ENCODE peak calls at places on chromosome 9, in nine cellular contexts. One of them, this sample, is unnamed.

GRCh38 chr9:117672397-117672796 is 31.8 kb upstream of the TLR4 start:
- DNase-seq in fibroblast of mammary gland: peak
- DNase-seq in activated CD8-positive, alpha-beta T cell treated with anti-CD3 and anti-CD28 coated beads for 36 hours: no peak
- DNase-seq in fibroblast of the aortic adventitia: peak
- DNase-seq in GM10248: no peak
- DNase-seq in IMR-90: no peak
- DNase-seq in lower leg skin: no peak
- DNase-seq in psoas muscle: no peak
- DNase-seq in neural crest cell: no peak
- DNase-seq in this sample: peak

GRCh38 chr9:129455151-129455995 is 165.5 kb downstream of the C9orf50 start:
- DNase-seq in fibroblast of mammary gland: no peak
- DNase-seq in activated CD8-positive, alpha-beta T cell treated with anti-CD3 and anti-CD28 coated beads for 36 hours: no peak
- DNase-seq in fibroblast of the aortic adventitia: no peak
- DNase-seq in GM10248: no peak
- DNase-seq in IMR-90: no peak
- DNase-seq in lower leg skin: no peak
- DNase-seq in psoas muscle: no peak
- DNase-seq in neural crest cell: no peak
- DNase-seq in this sample: no peak

GRCh38 chr9:137959641-137960411 is 82.2 kb downstream of the CACNA1B start:
- DNase-seq in fibroblast of mammary gland: no peak
- DNase-seq in activated CD8-positive, alpha-beta T cell treated with anti-CD3 and anti-CD28 coated beads for 36 hours: no peak
- DNase-seq in fibroblast of the aortic adventitia: no peak
- DNase-seq in GM10248: no peak
- DNase-seq in IMR-90: no peak
- DNase-seq in lower leg skin: no peak
- DNase-seq in psoas muscle: no peak
- DNase-seq in neural crest cell: no peak
- DNase-seq in this sample: no peak

GRCh38 chr9:19232117-19232829 is 1.8 kb downstream of the DENND4C start:
- DNase-seq in fibroblast of mammary gland: no peak
- DNase-seq in activated CD8-positive, alpha-beta T cell treated with anti-CD3 and anti-CD28 coated beads for 36 hours: no peak
- DNase-seq in fibroblast of the aortic adventitia: peak
- DNase-seq in GM10248: no peak
- DNase-seq in IMR-90: peak
- DNase-seq in lower leg skin: no peak
- DNase-seq in psoas muscle: no peak
- DNase-seq in neural crest cell: no peak
- DNase-seq in this sample: no peak

GRCh38 chr9:137437691-137438590 is 3.2 kb downstream of the ENTPD8 start:
- DNase-seq in fibroblast of mammary gland: no peak
- DNase-seq in activated CD8-positive, alpha-beta T cell treated with anti-CD3 and anti-CD28 coated beads for 36 hours: no peak
- DNase-seq in fibroblast of the aortic adventitia: no peak
- DNase-seq in GM10248: no peak
- DNase-seq in IMR-90: no peak
- DNase-seq in lower leg skin: peak
- DNase-seq in psoas muscle: peak
- DNase-seq in neural crest cell: no peak
- DNase-seq in this sample: no peak

GRCh38 chr9:27392451-27392850 is 95.5 kb upstream of the EQTN start:
- DNase-seq in fibroblast of mammary gland: no peak
- DNase-seq in activated CD8-positive, alpha-beta T cell treated with anti-CD3 and anti-CD28 coated beads for 36 hours: no peak
- DNase-seq in fibroblast of the aortic adventitia: no peak
- DNase-seq in GM10248: no peak
- DNase-seq in IMR-90: no peak
- DNase-seq in lower leg skin: no peak
- DNase-seq in psoas muscle: no peak
- DNase-seq in neural crest cell: no peak
- DNase-seq in this sample: no peak

GRCh38 chr9:34601883-34602570 is 9.9 kb downstream of the RPP25L start:
- DNase-seq in fibroblast of mammary gland: no peak
- DNase-seq in activated CD8-positive, alpha-beta T cell treated with anti-CD3 and anti-CD28 coated beads for 36 hours: no peak
- DNase-seq in fibroblast of the aortic adventitia: no peak
- DNase-seq in GM10248: no peak
- DNase-seq in IMR-90: no peak
- DNase-seq in lower leg skin: no peak
- DNase-seq in psoas muscle: no peak
- DNase-seq in neural crest cell: no peak
- DNase-seq in this sample: no peak

GRCh38 chr9:123724211-123724831 is 205.6 kb downstream of the DENND1A start:
- DNase-seq in fibroblast of mammary gland: peak
- DNase-seq in activated CD8-positive, alpha-beta T cell treated with anti-CD3 and anti-CD28 coated beads for 36 hours: no peak
- DNase-seq in fibroblast of the aortic adventitia: peak
- DNase-seq in GM10248: no peak
- DNase-seq in IMR-90: peak
- DNase-seq in lower leg skin: no peak
- DNase-seq in psoas muscle: no peak
- DNase-seq in neural crest cell: no peak
- DNase-seq in this sample: no peak

GRCh38 chr9:75065513-75065912 is 22.4 kb downstream of the NMRK1 start:
- DNase-seq in fibroblast of mammary gland: no peak
- DNase-seq in activated CD8-positive, alpha-beta T cell treated with anti-CD3 and anti-CD28 coated beads for 36 hours: no peak
- DNase-seq in fibroblast of the aortic adventitia: no peak
- DNase-seq in GM10248: no peak
- DNase-seq in IMR-90: no peak
- DNase-seq in lower leg skin: no peak
- DNase-seq in psoas muscle: no peak
- DNase-seq in neural crest cell: no peak
- DNase-seq in this sample: no peak

GRCh38 chr9:113178087-113178486 is 27.3 kb downstream of the SLC31A2 start:
- DNase-seq in fibroblast of mammary gland: peak
- DNase-seq in activated CD8-positive, alpha-beta T cell treated with anti-CD3 and anti-CD28 coated beads for 36 hours: no peak
- DNase-seq in fibroblast of the aortic adventitia: peak
- DNase-seq in GM10248: no peak
- DNase-seq in IMR-90: peak
- DNase-seq in lower leg skin: no peak
- DNase-seq in psoas muscle: no peak
- DNase-seq in neural crest cell: no peak
- DNase-seq in this sample: peak

GRCh38 chr9:7656648-7657047 is 142.9 kb downstream of the DMAC1 start:
- DNase-seq in fibroblast of mammary gland: peak
- DNase-seq in activated CD8-positive, alpha-beta T cell treated with anti-CD3 and anti-CD28 coated beads for 36 hours: no peak
- DNase-seq in fibroblast of the aortic adventitia: peak
- DNase-seq in GM10248: no peak
- DNase-seq in IMR-90: peak
- DNase-seq in lower leg skin: no peak
- DNase-seq in psoas muscle: no peak
- DNase-seq in neural crest cell: no peak
- DNase-seq in this sample: no peak

GRCh38 chr9:81030027-81030426 is 659.3 kb downstream of the TLE1 start:
- DNase-seq in fibroblast of mammary gland: no peak
- DNase-seq in activated CD8-positive, alpha-beta T cell treated with anti-CD3 and anti-CD28 coated beads for 36 hours: no peak
- DNase-seq in fibroblast of the aortic adventitia: no peak
- DNase-seq in GM10248: no peak
- DNase-seq in IMR-90: no peak
- DNase-seq in lower leg skin: no peak
- DNase-seq in psoas muscle: no peak
- DNase-seq in neural crest cell: no peak
- DNase-seq in this sample: no peak

GRCh38 chr9:18896531-18897179 is 136.4 kb downstream of the SAXO1 start:
- DNase-seq in fibroblast of mammary gland: peak
- DNase-seq in activated CD8-positive, alpha-beta T cell treated with anti-CD3 and anti-CD28 coated beads for 36 hours: peak
- DNase-seq in fibroblast of the aortic adventitia: no peak
- DNase-seq in GM10248: no peak
- DNase-seq in IMR-90: no peak
- DNase-seq in lower leg skin: peak
- DNase-seq in psoas muscle: no peak
- DNase-seq in neural crest cell: no peak
- DNase-seq in this sample: peak

GRCh38 chr9:18208166-18209059 is 265.5 kb upstream of the ADAMTSL1 start:
- DNase-seq in fibroblast of mammary gland: peak
- DNase-seq in activated CD8-positive, alpha-beta T cell treated with anti-CD3 and anti-CD28 coated beads for 36 hours: peak
- DNase-seq in fibroblast of the aortic adventitia: peak
- DNase-seq in GM10248: no peak
- DNase-seq in IMR-90: peak
- DNase-seq in lower leg skin: no peak
- DNase-seq in psoas muscle: no peak
- DNase-seq in neural crest cell: peak
- DNase-seq in this sample: peak

GRCh38 chr9:16928179-16928945 is 57.9 kb upstream of the BNC2 start:
- DNase-seq in fibroblast of mammary gland: peak
- DNase-seq in activated CD8-positive, alpha-beta T cell treated with anti-CD3 and anti-CD28 coated beads for 36 hours: no peak
- DNase-seq in fibroblast of the aortic adventitia: no peak
- DNase-seq in GM10248: no peak
- DNase-seq in IMR-90: peak
- DNase-seq in lower leg skin: no peak
- DNase-seq in psoas muscle: no peak
- DNase-seq in neural crest cell: no peak
- DNase-seq in this sample: peak

GRCh38 chr9:22208846-22209585 is 199.9 kb upstream of the CDKN2B start:
- DNase-seq in fibroblast of mammary gland: peak
- DNase-seq in activated CD8-positive, alpha-beta T cell treated with anti-CD3 and anti-CD28 coated beads for 36 hours: peak
- DNase-seq in fibroblast of the aortic adventitia: peak
- DNase-seq in GM10248: no peak
- DNase-seq in IMR-90: no peak
- DNase-seq in lower leg skin: no peak
- DNase-seq in psoas muscle: no peak
- DNase-seq in neural crest cell: no peak
- DNase-seq in this sample: peak

GRCh38 chr9:89603629-89604462 is 966 bp upstream of the GADD45G start:
- DNase-seq in fibroblast of mammary gland: no peak
- DNase-seq in activated CD8-positive, alpha-beta T cell treated with anti-CD3 and anti-CD28 coated beads for 36 hours: peak
- DNase-seq in fibroblast of the aortic adventitia: peak
- DNase-seq in GM10248: peak
- DNase-seq in IMR-90: peak
- DNase-seq in lower leg skin: peak
- DNase-seq in psoas muscle: peak
- DNase-seq in neural crest cell: peak
- DNase-seq in this sample: peak

GRCh38 chr9:89606567-89607311 is 1.9 kb downstream of the GADD45G start:
- DNase-seq in fibroblast of mammary gland: peak
- DNase-seq in activated CD8-positive, alpha-beta T cell treated with anti-CD3 and anti-CD28 coated beads for 36 hours: peak
- DNase-seq in fibroblast of the aortic adventitia: peak
- DNase-seq in GM10248: no peak
- DNase-seq in IMR-90: peak
- DNase-seq in lower leg skin: peak
- DNase-seq in psoas muscle: peak
- DNase-seq in neural crest cell: peak
- DNase-seq in this sample: peak

GRCh38 chr9:89606049-89606481 is 1.3 kb downstream of the GADD45G start:
- DNase-seq in fibroblast of mammary gland: peak
- DNase-seq in activated CD8-positive, alpha-beta T cell treated with anti-CD3 and anti-CD28 coated beads for 36 hours: peak
- DNase-seq in fibroblast of the aortic adventitia: peak
- DNase-seq in GM10248: no peak
- DNase-seq in IMR-90: peak
- DNase-seq in lower leg skin: peak
- DNase-seq in psoas muscle: peak
- DNase-seq in neural crest cell: peak
- DNase-seq in this sample: peak

GRCh38 chr9:89604463-89605180 is at the start of gene GADD45G:
- DNase-seq in fibroblast of mammary gland: peak
- DNase-seq in activated CD8-positive, alpha-beta T cell treated with anti-CD3 and anti-CD28 coated beads for 36 hours: peak
- DNase-seq in fibroblast of the aortic adventitia: peak
- DNase-seq in GM10248: peak
- DNase-seq in IMR-90: peak
- DNase-seq in lower leg skin: peak
- DNase-seq in psoas muscle: peak
- DNase-seq in neural crest cell: peak
- DNase-seq in this sample: peak

DNA sequence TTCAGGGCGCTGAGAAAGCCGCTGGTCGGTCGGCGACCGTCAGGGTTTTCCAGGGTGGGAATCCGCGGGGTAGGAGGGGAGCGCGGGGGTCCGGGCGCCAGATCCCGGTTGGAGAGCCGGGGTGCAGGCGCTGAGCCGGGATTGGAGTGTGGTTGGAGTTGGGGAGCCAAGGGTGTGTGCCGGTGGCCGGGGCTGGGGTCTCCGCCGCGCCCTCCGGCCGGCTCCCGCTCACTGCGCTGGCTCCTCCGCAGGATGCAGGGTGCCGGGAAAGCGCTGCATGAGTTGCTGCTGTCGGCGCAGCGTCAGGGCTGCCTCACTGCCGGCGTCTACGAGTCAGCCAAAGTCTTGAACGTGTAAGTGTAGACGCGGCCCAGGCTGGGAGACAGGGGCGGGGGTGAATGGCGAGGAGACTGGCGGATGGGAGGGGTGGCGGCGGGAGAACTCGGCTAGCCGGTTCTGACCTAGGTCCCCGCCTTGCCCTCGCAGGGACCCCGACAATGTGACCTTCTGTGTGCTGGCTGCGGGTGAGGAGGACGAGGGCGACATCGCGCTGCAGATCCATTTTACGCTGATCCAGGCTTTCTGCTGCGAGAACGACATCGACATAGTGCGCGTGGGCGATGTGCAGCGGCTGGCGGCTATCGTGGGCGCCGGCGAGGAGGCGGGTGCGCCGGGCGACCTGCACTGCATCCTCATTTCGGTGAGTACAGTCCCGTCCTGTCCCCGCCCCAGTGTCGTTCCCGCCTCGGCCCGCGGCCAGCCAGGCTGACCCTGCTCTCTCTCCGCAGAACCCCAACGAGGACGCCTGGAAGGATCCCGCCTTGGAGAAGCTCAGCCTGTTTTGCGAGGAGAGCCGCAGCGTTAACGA is 603 bp downstream of the GADD45G start:
- DNase-seq in fibroblast of mammary gland: peak
- DNase-seq in activated CD8-positive, alpha-beta T cell treated with anti-CD3 and anti-CD28 coated beads for 36 hours: peak
- DNase-seq in fibroblast of the aortic adventitia: peak
- DNase-seq in GM10248: peak
- DNase-seq in IMR-90: peak
- DNase-seq in lower leg skin: peak
- DNase-seq in psoas muscle: peak
- DNase-seq in neural crest cell: peak
- DNase-seq in this sample: peak
- TF ChIP-seq CTCF in fibroblast of mammary gland: no peak
- TF ChIP-seq CTCF in activated CD8-positive, alpha-beta T cell treated with anti-CD3 and anti-CD28 coated beads for 36 hours: no peak
- TF ChIP-seq CTCF in fibroblast of the aortic adventitia: no peak
- TF ChIP-seq CTCF in GM10248: no peak
- TF ChIP-seq CTCF in IMR-90: no peak
- TF ChIP-seq CTCF in lower leg skin: no peak
- TF ChIP-seq CTCF in psoas muscle: no peak
- TF ChIP-seq CTCF in neural crest cell: peak
- TF ChIP-seq CTCF in this sample: no peak

GRCh38 chr9:121743441-121744001 is 92.1 kb downstream of the DAB2IP start:
- DNase-seq in fibroblast of mammary gland: peak
- DNase-seq in activated CD8-positive, alpha-beta T cell treated with anti-CD3 and anti-CD28 coated beads for 36 hours: no peak
- DNase-seq in fibroblast of the aortic adventitia: peak
- DNase-seq in GM10248: no peak
- DNase-seq in IMR-90: peak
- DNase-seq in lower leg skin: peak
- DNase-seq in psoas muscle: peak
- DNase-seq in neural crest cell: peak
- DNase-seq in this sample: peak
- TF ChIP-seq CTCF in fibroblast of mammary gland: no peak
- TF ChIP-seq CTCF in activated CD8-positive, alpha-beta T cell treated with anti-CD3 and anti-CD28 coated beads for 36 hours: no peak
- TF ChIP-seq CTCF in fibroblast of the aortic adventitia: peak
- TF ChIP-seq CTCF in GM10248: no peak
- TF ChIP-seq CTCF in IMR-90: peak
- TF ChIP-seq CTCF in lower leg skin: no peak
- TF ChIP-seq CTCF in psoas muscle: peak
- TF ChIP-seq CTCF in neural crest cell: no peak
- TF ChIP-seq CTCF in this sample: no peak

GRCh38 chr9:70322096-70322495 is 63.3 kb downstream of the SMC5 start:
- DNase-seq in fibroblast of mammary gland: no peak
- DNase-seq in activated CD8-positive, alpha-beta T cell treated with anti-CD3 and anti-CD28 coated beads for 36 hours: no peak
- DNase-seq in fibroblast of the aortic adventitia: no peak
- DNase-seq in GM10248: no peak
- DNase-seq in IMR-90: no peak
- DNase-seq in lower leg skin: no peak
- DNase-seq in psoas muscle: no peak
- DNase-seq in neural crest cell: no peak
- DNase-seq in this sample: no peak
- TF ChIP-seq CTCF in fibroblast of mammary gland: no peak
- TF ChIP-seq CTCF in activated CD8-positive, alpha-beta T cell treated with anti-CD3 and anti-CD28 coated beads for 36 hours: no peak
- TF ChIP-seq CTCF in fibroblast of the aortic adventitia: no peak
- TF ChIP-seq CTCF in GM10248: no peak
- TF ChIP-seq CTCF in IMR-90: no peak
- TF ChIP-seq CTCF in lower leg skin: no peak
- TF ChIP-seq CTCF in psoas muscle: no peak
- TF ChIP-seq CTCF in neural crest cell: no peak
- TF ChIP-seq CTCF in this sample: no peak

GRCh38 chr9:108356806-108357205 is 499.0 kb downstream of the ACTL7B start:
- DNase-seq in fibroblast of mammary gland: no peak
- DNase-seq in activated CD8-positive, alpha-beta T cell treated with anti-CD3 and anti-CD28 coated beads for 36 hours: no peak
- DNase-seq in fibroblast of the aortic adventitia: no peak
- DNase-seq in GM10248: no peak
- DNase-seq in IMR-90: no peak
- DNase-seq in lower leg skin: no peak
- DNase-seq in psoas muscle: no peak
- DNase-seq in neural crest cell: no peak
- DNase-seq in this sample: no peak
- TF ChIP-seq CTCF in fibroblast of mammary gland: no peak
- TF ChIP-seq CTCF in activated CD8-positive, alpha-beta T cell treated with anti-CD3 and anti-CD28 coated beads for 36 hours: no peak
- TF ChIP-seq CTCF in fibroblast of the aortic adventitia: no peak
- TF ChIP-seq CTCF in GM10248: no peak
- TF ChIP-seq CTCF in IMR-90: no peak
- TF ChIP-seq CTCF in lower leg skin: no peak
- TF ChIP-seq CTCF in psoas muscle: no peak
- TF ChIP-seq CTCF in neural crest cell: no peak
- TF ChIP-seq CTCF in this sample: no peak

This sample was measured in astrocyte.